ENCODE peak calls at places on chromosomes 4 and X, in seven cellular contexts. M is mesenchymal stem cell, A is IMR-90, B is trophoblast cell, U is mesendoderm, J is neuronal stem cell, L is H1. E is an unnamed sample.
A peak's percentile ranks its signal among the peaks of the same experiment; 100 is the strongest.

GRCh38 chr4:153792007-153792892 is 3.4 kb upstream of the SFRP2 start:
- DNase-seq in M (peak; percentile 82), A (no peak), B (no peak), U (peak; percentile 97), J (peak; percentile 94), L (peak; percentile 97), E (peak; percentile 94)

GRCh38 chr4:83386931-83387897 is 52.6 kb upstream of the HPSE start:
- DNase-seq in M (peak; percentile 17), A (no peak), B (no peak), U (peak; percentile 14), J (no peak), L (no peak), E (peak; percentile 41)

GRCh38 chrX:50648151-50648550 is 165.8 kb downstream of the SHROOM4 start:
- DNase-seq in M (no peak), A (peak; percentile 3), B (peak; percentile 41), U (no peak), J (no peak), L (no peak), E (no peak)

GRCh38 chr4:123060039-123060770 is 137.8 kb upstream of the NUDT6 start:
- DNase-seq in M (no peak), A (no peak), B (no peak), U (peak; percentile 26), J (no peak), L (no peak), E (peak; percentile 35)

GRCh38 chrX:120200851-120201250 is 42.4 kb downstream of the RHOXF2 start:
- DNase-seq in M (no peak), A (no peak), B (no peak), U (peak; percentile 7), J (no peak), L (no peak), E (peak; percentile 32)

GRCh38 chr4:101279377-101279871 is 67.9 kb downstream of the PPP3CA start:
- DNase-seq in M (peak; percentile 95), A (peak; percentile 97), B (peak; percentile 35), U (peak; percentile 69), J (no peak), L (no peak), E (no peak)

GRCh38 chr4:79650794-79651431 is 242.9 kb upstream of the GK2 start:
- DNase-seq in M (peak; percentile 76), A (peak; percentile 77), B (peak; percentile 24), U (peak; percentile 64), J (no peak), L (no peak), E (no peak)

GRCh38 chr4:52658671-52659015 is 458 bp downstream of the USP46 start:
- DNase-seq in M (no peak), A (no peak), B (no peak), U (peak; percentile 41), J (peak; percentile 5), L (no peak), E (no peak)

GRCh38 chr4:6043188-6043587 is 25.0 kb upstream of the C4orf50 start:
- DNase-seq in M (no peak), A (no peak), B (no peak), U (no peak), J (no peak), L (no peak), E (no peak)

GRCh38 chrX:39551748-39552147 is 546.0 kb downstream of the BCOR start:
- DNase-seq in M (no peak), A (no peak), B (no peak), U (no peak), J (no peak), L (no peak), E (no peak)

GRCh38 chrX:119410027-119410819 is 11.1 kb downstream of the SLC25A43 start:
- DNase-seq in M (peak; percentile 51), A (peak; percentile 69), B (peak; percentile 75), U (peak; percentile 38), J (no peak), L (no peak), E (no peak)

GRCh38 chrX:1462596-1463251 is 10.0 kb upstream of the ASMTL start:
- DNase-seq in M (peak; percentile 51), A (peak; percentile 64), B (no peak), U (no peak), J (no peak), L (peak; percentile 26), E (no peak)

GRCh38 chr4:111210576-111210975 is 587.7 kb upstream of the PITX2 start:
- DNase-seq in M (no peak), A (no peak), B (no peak), U (no peak), J (no peak), L (no peak), E (no peak)

GRCh38 chrX:54494970-54495813 is 842 bp downstream of the FGD1 start:
- DNase-seq in M (peak; percentile 46), A (peak; percentile 18), B (peak; percentile 12), U (no peak), J (no peak), L (peak; percentile 47), E (no peak)

DNA sequence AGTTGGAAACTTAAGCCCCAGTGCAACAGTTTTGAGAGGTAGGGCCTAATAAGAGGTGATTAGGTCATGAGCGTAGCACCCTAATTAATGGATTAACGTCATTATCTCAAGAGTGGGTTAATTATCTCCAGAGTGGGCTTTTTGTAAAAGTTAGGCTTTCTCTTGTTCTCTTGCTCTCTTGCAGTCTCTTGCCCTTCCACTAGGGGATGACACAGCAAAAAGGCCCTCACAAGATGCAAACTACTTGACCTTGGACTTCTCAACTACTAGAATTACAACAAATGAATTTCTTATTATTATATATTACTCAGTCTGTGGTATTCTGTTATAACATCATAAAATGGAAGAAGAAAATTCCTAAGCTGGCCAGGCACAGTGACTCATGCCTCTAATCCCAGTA is 22.1 kb upstream of the NDST3 start:
- DNase-seq in M (no peak), A (peak; percentile 0), B (no peak), U (peak; percentile 19), J (no peak), L (no peak), E (no peak)
- H3K18ac ChIP-seq in M (no peak overlapping the region), A (no peak overlapping the region), B (no peak overlapping the region), U (no peak overlapping the region), J (no peak overlapping the region), L (no peak overlapping the region), E (no peak overlapping the region)

DNA sequence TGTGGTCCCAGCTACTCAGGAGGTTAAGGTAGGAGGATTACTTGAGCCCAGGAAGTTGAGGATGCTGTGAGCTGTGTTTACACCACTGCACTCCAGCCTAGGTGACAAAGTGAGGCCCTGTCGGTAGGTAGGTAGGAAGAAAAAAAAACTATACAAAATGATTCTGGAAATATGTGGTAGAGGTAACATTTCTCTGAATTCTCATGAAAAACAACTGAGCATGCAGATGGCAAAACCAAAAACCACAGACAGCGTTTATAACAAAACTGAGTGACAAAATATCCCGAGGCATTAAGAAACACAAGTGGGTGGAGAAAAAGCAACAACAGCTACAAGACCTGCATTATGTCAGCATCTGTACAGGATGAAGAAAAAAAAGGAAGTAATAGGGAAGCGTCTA is 211.7 kb downstream of the DLG3 start:
- DNase-seq in M (no peak), A (no peak), B (no peak), U (no peak), J (no peak), L (no peak), E (no peak)
- H3K18ac ChIP-seq in M (no peak overlapping the region), A (no peak overlapping the region), B (no peak overlapping the region), U (no peak overlapping the region), J (no peak overlapping the region), L (no peak overlapping the region), E (no peak overlapping the region)

GRCh38 chr4:85784348-85784747 is 309.4 kb downstream of the ARHGAP24 start:
- DNase-seq in M (peak; percentile 50), A (no peak), B (no peak), U (no peak), J (no peak), L (no peak), E (no peak)
- H3K18ac ChIP-seq in M (peak overlapping the region; percentile 88), A (peak overlapping the region; percentile 82), B (no peak overlapping the region), U (no peak overlapping the region), J (no peak overlapping the region), L (no peak overlapping the region), E (no peak overlapping the region)

DNA sequence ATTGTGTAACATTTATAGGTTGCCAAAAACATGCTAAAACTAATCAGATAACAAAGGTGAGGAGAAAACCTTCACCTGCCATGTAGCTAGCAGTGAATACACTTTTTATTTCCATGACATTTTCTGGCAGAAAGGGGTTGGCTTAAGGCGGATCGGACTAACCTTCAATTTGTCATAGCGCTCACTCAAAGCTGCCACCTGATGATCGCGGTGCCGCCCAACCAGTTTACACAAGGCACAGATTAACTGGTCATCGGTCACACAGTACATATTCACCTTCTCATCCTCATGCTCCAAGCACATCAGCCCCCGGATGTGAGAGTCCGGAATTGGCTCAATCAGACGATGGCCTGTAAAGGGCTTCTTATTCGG is 53.7 kb downstream of the MID1 start:
- DNase-seq in M (no peak), A (no peak), B (no peak), U (no peak), J (no peak), L (no peak), E (no peak)
- H3K18ac ChIP-seq in M (no peak overlapping the region), A (no peak overlapping the region), B (no peak overlapping the region), U (no peak overlapping the region), J (no peak overlapping the region), L (no peak overlapping the region), E (no peak overlapping the region)

E was measured in H9.